ENCODE peak calls at places on chromosome 12, in four cellular contexts. I is stromal cell of bone marrow, X is amniotic epithelial cell, S is iris pigment epithelial cell. Y is an unnamed sample.

GRCh38 chr12:45726594-45727300 is 2.8 kb upstream of the ARID2 start:
- DNase-seq in I (peak), X (peak), S (peak), Y (peak)

GRCh38 chr12:24838531-24838950 is 110.4 kb downstream of the BCAT1 start:
- DNase-seq in I (peak), X (peak), S (peak), Y (no peak)

GRCh38 chr12:42560977-42561376 is 28.6 kb downstream of the PRICKLE1 start:
- DNase-seq in I (no peak), X (peak), S (no peak), Y (no peak)

GRCh38 chr12:53045646-53046045 is 4.2 kb upstream of the TNS2 start:
- DNase-seq in I (no peak), X (no peak), S (no peak), Y (no peak)

GRCh38 chr12:12676605-12677004 is 19.4 kb downstream of the GPR19 start:
- DNase-seq in I (no peak), X (no peak), S (no peak), Y (no peak)

GRCh38 chr12:79635676-79636075 is 55.1 kb downstream of the PAWR start:
- DNase-seq in I (no peak), X (peak), S (peak), Y (no peak)

GRCh38 chr12:123657211-123657610 is 13.7 kb upstream of the TCTN2 start:
- DNase-seq in I (no peak), X (no peak), S (no peak), Y (no peak)

GRCh38 chr12:29921307-29921706 is 137.6 kb upstream of the TMTC1 start:
- DNase-seq in I (no peak), X (peak), S (peak), Y (no peak)

GRCh38 chr12:111367661-111368221 is 1.2 kb downstream of the PHETA1 start:
- DNase-seq in I (no peak), X (peak), S (peak), Y (peak)

GRCh38 chr12:69688496-69689427 is 10.3 kb downstream of the BEST3 start:
- DNase-seq in I (peak), X (peak), S (peak), Y (peak)

GRCh38 chr12:6766651-6767300 is 613 bp downstream of the PTMS start:
- DNase-seq in I (peak), X (peak), S (peak), Y (peak)

GRCh38 chr12:32226768-32227167 is 120.1 kb downstream of the BICD1 start:
- DNase-seq in I (no peak), X (no peak), S (no peak), Y (no peak)

GRCh38 chr12:66036317-66036716 is 94.2 kb downstream of the LLPH start:
- DNase-seq in I (peak), X (peak), S (peak), Y (no peak)

GRCh38 chr12:109777544-109777943 is 55.7 kb downstream of the TRPV4 start:
- DNase-seq in I (no peak), X (peak), S (peak), Y (no peak)

GRCh38 chr12:69732088-69732487 is 6.6 kb upstream of the RAB3IP start:
- DNase-seq in I (no peak), X (peak), S (peak), Y (no peak)

GRCh38 chr12:121515615-121516014 is 65.2 kb downstream of the KDM2B start:
- DNase-seq in I (no peak), X (no peak), S (no peak), Y (no peak)

GRCh38 chr12:20201733-20202132 is 166.6 kb upstream of the PDE3A start:
- DNase-seq in I (no peak), X (no peak), S (no peak), Y (no peak)

GRCh38 chr12:1911598-1912575 is 6.6 kb downstream of the CACNA2D4 start:
- DNase-seq in I (no peak), X (no peak), S (no peak), Y (no peak)

GRCh38 chr12:124162151-124163110 is 132.5 kb upstream of the RFLNA start:
- DNase-seq in I (no peak), X (no peak), S (no peak), Y (no peak)

GRCh38 chr12:87812711-87813110 is 216.5 kb downstream of the C12orf50 start:
- DNase-seq in I (no peak), X (peak), S (no peak), Y (no peak)

GRCh38 chr12:56636118-56636674 is 6.1 kb upstream of the BAZ2A start:
- DNase-seq in I (peak), X (peak), S (peak), Y (peak)

GRCh38 chr12:32125455-32126084 is 18.9 kb downstream of the BICD1 start:
- DNase-seq in I (peak), X (no peak), S (peak), Y (no peak)

GRCh38 chr12:12510141-12510540 is 52.5 kb downstream of the DUSP16 start:
- DNase-seq in I (peak), X (peak), S (peak), Y (no peak)

GRCh38 chr12:68501226-68501625 is 109.5 kb upstream of the RAP1B start:
- DNase-seq in I (no peak), X (no peak), S (no peak), Y (no peak)

GRCh38 chr12:27924350-27925140 is 48.0 kb downstream of the PTHLH start:
- DNase-seq in I (no peak), X (peak), S (peak), Y (no peak)

GRCh38 chr12:39905152-39905551 is 200.7 kb downstream of the SLC2A13 start:
- DNase-seq in I (peak), X (peak), S (peak), Y (no peak)

GRCh38 chr12:42859612-42860011 is 270.1 kb upstream of the PRICKLE1 start:
- DNase-seq in I (peak), X (no peak), S (no peak), Y (no peak)

GRCh38 chr12:113152835-113153814 is 3.6 kb downstream of the CFAP73 start:
- DNase-seq in I (peak), X (peak), S (peak), Y (peak)

GRCh38 chr12:58502857-58503256 is 417.4 kb downstream of the LRIG3 start:
- DNase-seq in I (no peak), X (no peak), S (no peak), Y (no peak)